ENCODE peak calls at places on chromosomes 12 and 14, in six cellular contexts. S is NCI-H1092 treated with DMSO at 0.1 percent for 48 hours; N is WTC11; D is CD8-positive, alpha-beta memory T cell; I is lung microvascular endothelial cell; M is T-helper 2 cell. U is an unnamed sample.
A peak's percentile ranks its signal among the peaks of the same experiment; 100 is the strongest.

GRCh38 chr14:104031384-104031783 is 54.1 kb upstream of the ASPG start:
- DNase-seq in M (no peak), S (no peak), I (no peak), D (no peak), N (no peak), U (no peak)

GRCh38 chr14:76710093-76711010 is 50.9 kb upstream of the VASH1 start:
- DNase-seq in S (peak; percentile 65), N (no peak), M (no peak), D (no peak), I (peak; percentile 70), U (no peak)

GRCh38 chr12:54603872-54604271 is 15.4 kb upstream of the PPP1R1A start:
- DNase-seq in N (no peak), D (no peak), M (no peak), S (no peak), I (no peak), U (no peak)

GRCh38 chr12:95548056-95548538 is 3.2 kb downstream of the USP44 start:
- DNase-seq in I (peak; percentile 21), S (peak; percentile 7), D (no peak), N (peak; percentile 67), M (no peak), U (no peak)

GRCh38 chr14:105378199-105378598 is 20.1 kb upstream of the TEX22 start:
- DNase-seq in S (no peak), N (no peak), M (no peak), I (no peak), D (no peak), U (no peak)

GRCh38 chr12:103640410-103640809 is 53.3 kb downstream of the STAB2 start:
- DNase-seq in S (no peak), M (no peak), D (no peak), I (peak; percentile 92), N (no peak), U (no peak)

GRCh38 chr12:1594045-1594294 is 411 bp downstream of the FBXL14 start:
- DNase-seq in D (no peak), N (peak; percentile 61), M (no peak), S (peak; percentile 57), I (peak; percentile 58), U (no peak)

GRCh38 chr14:78075610-78076277 is 94.4 kb upstream of the NRXN3 start:
- DNase-seq in S (peak; percentile 55), I (no peak), D (no peak), N (no peak), M (no peak), U (no peak)

GRCh38 chr12:103505371-103506236 is 9.8 kb upstream of the C12orf42 start:
- DNase-seq in I (no peak), M (no peak), D (no peak), S (no peak), N (no peak), U (no peak)

GRCh38 chr12:46933947-46934346 is 108.2 kb upstream of the SLC38A4 start:
- DNase-seq in I (peak; percentile 77), D (no peak), S (peak; percentile 13), M (no peak), N (no peak), U (no peak)

GRCh38 chr12:85516667-85517325 is 236.8 kb downstream of the ALX1 start:
- DNase-seq in N (no peak), M (no peak), I (no peak), D (no peak), S (no peak), U (no peak)

GRCh38 chr12:75087656-75088055 is 122.0 kb downstream of the KCNC2 start:
- DNase-seq in D (no peak), S (no peak), I (no peak), M (no peak), N (no peak), U (no peak)

GRCh38 chr14:64501326-64502171 is 2.1 kb downstream of the ZBTB25 start:
- DNase-seq in D (no peak), I (peak; percentile 63), M (no peak), S (no peak), N (no peak), U (no peak)

GRCh38 chr12:122790393-122791075 is 16.2 kb downstream of the CCDC62 start:
- DNase-seq in N (no peak), I (no peak), S (no peak), D (no peak), M (no peak), U (no peak)

GRCh38 chr14:46306267-46306666 is 345.3 kb downstream of the RPL10L start:
- DNase-seq in I (no peak), D (no peak), M (no peak), N (no peak), S (no peak), U (no peak)

GRCh38 chr12:54606556-54606955 is 18.1 kb upstream of the PPP1R1A start:
- DNase-seq in D (no peak), S (no peak), M (no peak), N (no peak), I (no peak), U (no peak)

GRCh38 chr12:117552971-117553370 is 191.5 kb upstream of the NOS1 start:
- DNase-seq in M (no peak), D (no peak), I (peak; percentile 7), S (no peak), N (no peak), U (no peak)

GRCh38 chr14:62179367-62180018 is 417.3 kb downstream of the SNAPC1 start:
- DNase-seq in M (no peak), I (peak; percentile 73), S (peak; percentile 79), D (no peak), N (peak; percentile 73), U (no peak)

GRCh38 chr12:94207467-94208432 is 59.4 kb downstream of the PLXNC1 start:
- DNase-seq in D (no peak), S (no peak), N (no peak), M (no peak), I (no peak), U (no peak)

U was measured in cardiac septum.